ENCODE peak calls at places on chromosomes 12 and 14, in nine cellular contexts. One of them, this sample, is unnamed.

GRCh38 chr12:107912421-107913004 is 138.0 kb downstream of the ASCL4 start:
- DNase-seq in nephron progenitor cell: peak
- DNase-seq in stimulated activated CD8-positive, alpha-beta memory T cell treated with anti-CD3 and anti-CD28 coated beads, Interleukin-7, amount 100 ng/mL, for 1 hour: peak
- DNase-seq in activated T-helper 1 cell treated with anti-CD3 and anti-CD28 coated beads, Interleukin-2, amount 50 U/mL, for 16 hours: peak
- DNase-seq in GM12892: peak
- DNase-seq in upper lobe of right lung: peak
- DNase-seq in NCI-H2081: no peak
- DNase-seq in activated CD4-positive, alpha-beta T cell treated with anti-CD3 and anti-CD28 coated beads, Interleukin-2, amount 50 U/mL, for 4 hours: peak
- DNase-seq in lung microvascular endothelial cell: peak
- DNase-seq in this sample: no peak

GRCh38 chr12:12786371-12786715 is 884 bp downstream of the APOLD1 start:
- DNase-seq in nephron progenitor cell: no peak
- DNase-seq in stimulated activated CD8-positive, alpha-beta memory T cell treated with anti-CD3 and anti-CD28 coated beads, Interleukin-7, amount 100 ng/mL, for 1 hour: no peak
- DNase-seq in activated T-helper 1 cell treated with anti-CD3 and anti-CD28 coated beads, Interleukin-2, amount 50 U/mL, for 16 hours: no peak
- DNase-seq in GM12892: no peak
- DNase-seq in upper lobe of right lung: no peak
- DNase-seq in NCI-H2081: no peak
- DNase-seq in activated CD4-positive, alpha-beta T cell treated with anti-CD3 and anti-CD28 coated beads, Interleukin-2, amount 50 U/mL, for 4 hours: no peak
- DNase-seq in lung microvascular endothelial cell: no peak
- DNase-seq in this sample: no peak

GRCh38 chr14:99808515-99808914 is 15.3 kb downstream of the EML1 start:
- DNase-seq in nephron progenitor cell: no peak
- DNase-seq in stimulated activated CD8-positive, alpha-beta memory T cell treated with anti-CD3 and anti-CD28 coated beads, Interleukin-7, amount 100 ng/mL, for 1 hour: no peak
- DNase-seq in activated T-helper 1 cell treated with anti-CD3 and anti-CD28 coated beads, Interleukin-2, amount 50 U/mL, for 16 hours: no peak
- DNase-seq in GM12892: no peak
- DNase-seq in upper lobe of right lung: no peak
- DNase-seq in NCI-H2081: no peak
- DNase-seq in activated CD4-positive, alpha-beta T cell treated with anti-CD3 and anti-CD28 coated beads, Interleukin-2, amount 50 U/mL, for 4 hours: no peak
- DNase-seq in lung microvascular endothelial cell: no peak
- DNase-seq in this sample: no peak

GRCh38 chr14:73244541-73244940 is 7.2 kb downstream of the PAPLN start:
- DNase-seq in nephron progenitor cell: no peak
- DNase-seq in stimulated activated CD8-positive, alpha-beta memory T cell treated with anti-CD3 and anti-CD28 coated beads, Interleukin-7, amount 100 ng/mL, for 1 hour: no peak
- DNase-seq in activated T-helper 1 cell treated with anti-CD3 and anti-CD28 coated beads, Interleukin-2, amount 50 U/mL, for 16 hours: no peak
- DNase-seq in GM12892: no peak
- DNase-seq in upper lobe of right lung: peak
- DNase-seq in NCI-H2081: no peak
- DNase-seq in activated CD4-positive, alpha-beta T cell treated with anti-CD3 and anti-CD28 coated beads, Interleukin-2, amount 50 U/mL, for 4 hours: no peak
- DNase-seq in lung microvascular endothelial cell: no peak
- DNase-seq in this sample: no peak

GRCh38 chr14:32565256-32565655 is 236.2 kb downstream of the AKAP6 start:
- DNase-seq in nephron progenitor cell: no peak
- DNase-seq in stimulated activated CD8-positive, alpha-beta memory T cell treated with anti-CD3 and anti-CD28 coated beads, Interleukin-7, amount 100 ng/mL, for 1 hour: no peak
- DNase-seq in activated T-helper 1 cell treated with anti-CD3 and anti-CD28 coated beads, Interleukin-2, amount 50 U/mL, for 16 hours: no peak
- DNase-seq in GM12892: no peak
- DNase-seq in upper lobe of right lung: no peak
- DNase-seq in NCI-H2081: no peak
- DNase-seq in activated CD4-positive, alpha-beta T cell treated with anti-CD3 and anti-CD28 coated beads, Interleukin-2, amount 50 U/mL, for 4 hours: no peak
- DNase-seq in lung microvascular endothelial cell: peak
- DNase-seq in this sample: no peak

GRCh38 chr14:29584992-29585391 is 342.7 kb downstream of the PRKD1 start:
- DNase-seq in nephron progenitor cell: peak
- DNase-seq in stimulated activated CD8-positive, alpha-beta memory T cell treated with anti-CD3 and anti-CD28 coated beads, Interleukin-7, amount 100 ng/mL, for 1 hour: no peak
- DNase-seq in activated T-helper 1 cell treated with anti-CD3 and anti-CD28 coated beads, Interleukin-2, amount 50 U/mL, for 16 hours: no peak
- DNase-seq in GM12892: no peak
- DNase-seq in upper lobe of right lung: peak
- DNase-seq in NCI-H2081: peak
- DNase-seq in activated CD4-positive, alpha-beta T cell treated with anti-CD3 and anti-CD28 coated beads, Interleukin-2, amount 50 U/mL, for 4 hours: no peak
- DNase-seq in lung microvascular endothelial cell: peak
- DNase-seq in this sample: peak

GRCh38 chr14:104321151-104322130 is 183.1 kb downstream of the KIF26A start:
- DNase-seq in nephron progenitor cell: no peak
- DNase-seq in stimulated activated CD8-positive, alpha-beta memory T cell treated with anti-CD3 and anti-CD28 coated beads, Interleukin-7, amount 100 ng/mL, for 1 hour: no peak
- DNase-seq in activated T-helper 1 cell treated with anti-CD3 and anti-CD28 coated beads, Interleukin-2, amount 50 U/mL, for 16 hours: no peak
- DNase-seq in GM12892: no peak
- DNase-seq in upper lobe of right lung: no peak
- DNase-seq in NCI-H2081: no peak
- DNase-seq in activated CD4-positive, alpha-beta T cell treated with anti-CD3 and anti-CD28 coated beads, Interleukin-2, amount 50 U/mL, for 4 hours: no peak
- DNase-seq in lung microvascular endothelial cell: no peak
- DNase-seq in this sample: no peak

GRCh38 chr12:57614948-57615500 is 3.8 kb downstream of the ARHGEF25 start:
- DNase-seq in nephron progenitor cell: no peak
- DNase-seq in stimulated activated CD8-positive, alpha-beta memory T cell treated with anti-CD3 and anti-CD28 coated beads, Interleukin-7, amount 100 ng/mL, for 1 hour: no peak
- DNase-seq in activated T-helper 1 cell treated with anti-CD3 and anti-CD28 coated beads, Interleukin-2, amount 50 U/mL, for 16 hours: no peak
- DNase-seq in GM12892: no peak
- DNase-seq in upper lobe of right lung: no peak
- DNase-seq in NCI-H2081: no peak
- DNase-seq in activated CD4-positive, alpha-beta T cell treated with anti-CD3 and anti-CD28 coated beads, Interleukin-2, amount 50 U/mL, for 4 hours: no peak
- DNase-seq in lung microvascular endothelial cell: no peak
- DNase-seq in this sample: no peak

GRCh38 chr12:50926415-50926814 is 25.9 kb upstream of the HIGD1C start:
- DNase-seq in nephron progenitor cell: no peak
- DNase-seq in stimulated activated CD8-positive, alpha-beta memory T cell treated with anti-CD3 and anti-CD28 coated beads, Interleukin-7, amount 100 ng/mL, for 1 hour: no peak
- DNase-seq in activated T-helper 1 cell treated with anti-CD3 and anti-CD28 coated beads, Interleukin-2, amount 50 U/mL, for 16 hours: no peak
- DNase-seq in GM12892: no peak
- DNase-seq in upper lobe of right lung: no peak
- DNase-seq in NCI-H2081: no peak
- DNase-seq in activated CD4-positive, alpha-beta T cell treated with anti-CD3 and anti-CD28 coated beads, Interleukin-2, amount 50 U/mL, for 4 hours: no peak
- DNase-seq in lung microvascular endothelial cell: no peak
- DNase-seq in this sample: no peak

GRCh38 chr12:31833541-31833840 is 104.7 kb upstream of the AMN1 start:
- DNase-seq in nephron progenitor cell: no peak
- DNase-seq in stimulated activated CD8-positive, alpha-beta memory T cell treated with anti-CD3 and anti-CD28 coated beads, Interleukin-7, amount 100 ng/mL, for 1 hour: no peak
- DNase-seq in activated T-helper 1 cell treated with anti-CD3 and anti-CD28 coated beads, Interleukin-2, amount 50 U/mL, for 16 hours: no peak
- DNase-seq in GM12892: no peak
- DNase-seq in upper lobe of right lung: no peak
- DNase-seq in NCI-H2081: no peak
- DNase-seq in activated CD4-positive, alpha-beta T cell treated with anti-CD3 and anti-CD28 coated beads, Interleukin-2, amount 50 U/mL, for 4 hours: no peak
- DNase-seq in lung microvascular endothelial cell: no peak
- DNase-seq in this sample: no peak

This sample was measured in skeletal muscle cell.